ENCODE peak calls at places on chromosomes 1 and 21, in four cellular contexts. Q is amniotic epithelial cell, X is kidney, Z is GM19239. P is an unnamed sample.

GRCh38 chr1:246613131-246613758 is 47.0 kb downstream of the CNST start:
- DNase-seq in Q (no peak), X (no peak), Z (no peak), P (no peak)

GRCh38 chr1:65309317-65310077 is at the start of gene DNAJC6:
- DNase-seq in Q (peak), X (peak), Z (peak), P (peak)

GRCh38 chr1:117803318-117803717 is 126.1 kb downstream of the GDAP2 start:
- DNase-seq in Q (no peak), X (no peak), Z (no peak), P (no peak)

GRCh38 chr1:206851611-206852010 is 13.8 kb upstream of the IL20 start:
- DNase-seq in Q (peak), X (no peak), Z (no peak), P (no peak)

GRCh38 chr1:235160395-235160964 is 570 bp downstream of the RBM34 start:
- DNase-seq in Q (peak), X (no peak), Z (peak), P (no peak)

GRCh38 chr1:224805889-224806288 is 123.6 kb upstream of the DNAH14 start:
- DNase-seq in Q (no peak), X (no peak), Z (no peak), P (no peak)

GRCh38 chr1:221392453-221392852 is 349.4 kb downstream of the DUSP10 start:
- DNase-seq in Q (peak), X (no peak), Z (no peak), P (peak)

GRCh38 chr21:14748662-14749061 is 202.5 kb upstream of the SAMSN1 start:
- DNase-seq in Q (no peak), X (no peak), Z (no peak), P (no peak)

GRCh38 chr21:44697811-44698734 is 1.1 kb downstream of the KRTAP10-12 start:
- DNase-seq in Q (no peak), X (peak), Z (no peak), P (no peak)

GRCh38 chr1:55572878-55573734 is 357.9 kb upstream of the USP24 start:
- DNase-seq in Q (peak), X (no peak), Z (no peak), P (peak)

GRCh38 chr1:201302168-201302896 is 19.0 kb downstream of the PKP1 start:
- DNase-seq in Q (no peak), X (no peak), Z (no peak), P (no peak)

GRCh38 chr21:41783476-41784150 is 16.8 kb upstream of the RIPK4 start:
- DNase-seq in Q (peak), X (no peak), Z (no peak), P (no peak)

GRCh38 chr1:92736395-92736794 is 48.5 kb downstream of the EVI5 start:
- DNase-seq in Q (peak), X (no peak), Z (no peak), P (no peak)

P was measured in hepatic stellate cell.